ENCODE peak calls at places on chromosomes 3 and 15, in eight cellular contexts. N is fibroblast of pulmonary artery, U is tibial artery, E is uterus, P is upper lobe of right lung, S is fibroblast of lung, Q is GM12865, I is lung. A is an unnamed sample.

GRCh38 chr3:64541803-64542202 is 146.0 kb downstream of the ADAMTS9 start:
- DNase-seq in N (no peak), U (no peak), E (no peak), P (no peak), S (no peak), Q (no peak), I (no peak), A (no peak)

GRCh38 chr15:85289677-85290365 is 90.6 kb upstream of the AKAP13 start:
- DNase-seq in N (peak), U (peak), E (no peak), P (no peak), S (peak), Q (peak), I (peak), A (peak)

GRCh38 chr3:46200211-46200610 is 7.9 kb downstream of the CCR1 start:
- DNase-seq in N (no peak), U (no peak), E (no peak), P (no peak), S (no peak), Q (no peak), I (no peak), A (no peak)

GRCh38 chr15:79380755-79381499 is 51.2 kb upstream of the MINAR1 start:
- DNase-seq in N (peak), U (peak), E (peak), P (peak), S (peak), Q (peak), I (peak), A (peak)

GRCh38 chr3:155870945-155871745 is 695 bp downstream of the GMPS start:
- DNase-seq in N (no peak), U (peak), E (peak), P (peak), S (no peak), Q (peak), I (peak), A (peak)

GRCh38 chr3:23385327-23385726 is 182.2 kb downstream of the UBE2E2 start:
- DNase-seq in N (no peak), U (no peak), E (no peak), P (no peak), S (no peak), Q (no peak), I (no peak), A (no peak)

GRCh38 chr3:140298569-140299070 is 363.6 kb downstream of the CLSTN2 start:
- DNase-seq in N (no peak), U (no peak), E (no peak), P (no peak), S (no peak), Q (no peak), I (no peak), A (no peak)

GRCh38 chr15:92226020-92226612 is 167.6 kb upstream of the ST8SIA2 start:
- DNase-seq in N (peak), U (no peak), E (no peak), P (no peak), S (no peak), Q (peak), I (no peak), A (no peak)

GRCh38 chr3:97515076-97515475 is 249.5 kb upstream of the ARL6 start:
- DNase-seq in N (no peak), U (no peak), E (no peak), P (no peak), S (no peak), Q (no peak), I (no peak), A (no peak)

GRCh38 chr3:177377166-177377565 is 179.9 kb upstream of the TBL1XR1 start:
- DNase-seq in N (no peak), U (no peak), E (no peak), P (peak), S (no peak), Q (no peak), I (peak), A (no peak)

GRCh38 chr3:177378168-177378567 is 180.9 kb upstream of the TBL1XR1 start:
- DNase-seq in N (no peak), U (no peak), E (no peak), P (no peak), S (no peak), Q (peak), I (no peak), A (no peak)

GRCh38 chr3:177381070-177381469 is 183.8 kb upstream of the TBL1XR1 start:
- DNase-seq in N (no peak), U (no peak), E (no peak), P (no peak), S (no peak), Q (no peak), I (no peak), A (no peak)

GRCh38 chr3:177382944-177383343 is 185.7 kb upstream of the TBL1XR1 start:
- DNase-seq in N (no peak), U (no peak), E (no peak), P (no peak), S (no peak), Q (no peak), I (no peak), A (no peak)

GRCh38 chr3:177379045-177379444 is 181.8 kb upstream of the TBL1XR1 start:
- DNase-seq in N (no peak), U (no peak), E (no peak), P (no peak), S (no peak), Q (peak), I (no peak), A (no peak)
- TF ChIP-seq CTCF in N (no peak), U (no peak), E (no peak), P (no peak), S (no peak), Q (peak), I (no peak), A (no peak)

GRCh38 chr3:55485208-55485791 is 1.8 kb downstream of the WNT5A start:
- DNase-seq in N (peak), U (no peak), E (peak), P (peak), S (peak), Q (peak), I (peak), A (peak)
- H3K4me3 ChIP-seq in N (peak), U (peak), E (peak), P (peak), S (peak), Q (peak), I (peak), A (peak)

DNA sequence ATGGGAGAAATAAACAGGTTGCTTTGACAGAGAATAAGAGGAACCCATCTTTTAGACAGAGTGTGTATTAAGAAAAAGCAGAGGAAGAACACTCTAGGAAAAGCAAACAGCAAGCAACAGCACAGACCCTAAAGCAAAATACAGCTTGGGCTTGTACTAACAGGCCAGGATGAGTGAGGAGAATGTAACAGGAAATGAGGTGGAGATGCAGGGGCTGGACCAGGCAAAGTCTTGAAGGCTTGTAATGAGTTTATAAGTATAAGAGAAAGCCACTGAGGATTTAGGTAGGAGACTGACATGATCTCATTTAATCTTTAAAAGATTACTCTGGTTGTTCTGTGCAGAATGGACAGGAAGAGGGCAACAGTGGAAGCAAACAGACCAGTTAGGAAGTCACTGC is 4.9 kb downstream of the UBR1 start:
- DNase-seq in N (no peak), U (no peak), E (no peak), P (no peak), S (no peak), Q (no peak), I (no peak), A (no peak)
- TF ChIP-seq CTCF in N (no peak), U (no peak), E (no peak), P (no peak), S (no peak), Q (no peak), I (no peak), A (no peak)

GRCh38 chr3:152279474-152279873 is 10.7 kb downstream of the MBNL1 start:
- DNase-seq in N (no peak), U (no peak), E (no peak), P (no peak), S (no peak), Q (no peak), I (no peak), A (no peak)

GRCh38 chr3:152280539-152280938 is 11.8 kb downstream of the MBNL1 start:
- DNase-seq in N (no peak), U (no peak), E (no peak), P (no peak), S (no peak), Q (no peak), I (no peak), A (no peak)

GRCh38 chr3:152278674-152279427 is 10.1 kb downstream of the MBNL1 start:
- DNase-seq in N (no peak), U (no peak), E (no peak), P (no peak), S (no peak), Q (no peak), I (no peak), A (no peak)

GRCh38 chr3:152282813-152283212 is 14.1 kb downstream of the MBNL1 start:
- DNase-seq in N (no peak), U (no peak), E (no peak), P (no peak), S (no peak), Q (no peak), I (no peak), A (no peak)

GRCh38 chr3:152281032-152281713 is 12.4 kb downstream of the MBNL1 start:
- DNase-seq in N (peak), U (no peak), E (no peak), P (no peak), S (no peak), Q (peak), I (no peak), A (peak)
- H3K4me3 ChIP-seq in N (no peak), U (no peak), E (no peak), P (no peak), S (no peak), Q (peak), I (no peak), A (no peak)

GRCh38 chr3:58659051-58659675 is 7.4 kb downstream of the FAM3D start:
- DNase-seq in N (peak), U (peak), E (no peak), P (no peak), S (peak), Q (no peak), I (no peak), A (peak)
- TF ChIP-seq CTCF in N (peak), U (no peak), E (no peak), P (no peak), S (peak), Q (no peak), I (no peak), A (peak)

GRCh38 chr3:13013595-13013993 is 59.6 kb downstream of the IQSEC1 start:
- DNase-seq in N (no peak), U (no peak), E (no peak), P (no peak), S (no peak), Q (peak), I (no peak), A (no peak)

GRCh38 chr3:13014755-13015285 is 58.4 kb downstream of the IQSEC1 start:
- DNase-seq in N (no peak), U (no peak), E (no peak), P (no peak), S (no peak), Q (no peak), I (no peak), A (no peak)

GRCh38 chr3:13015286-13016082 is 57.7 kb downstream of the IQSEC1 start:
- DNase-seq in N (no peak), U (no peak), E (no peak), P (peak), S (no peak), Q (peak), I (peak), A (no peak)

GRCh38 chr3:13013151-13013561 is 60.1 kb downstream of the IQSEC1 start:
- DNase-seq in N (no peak), U (no peak), E (no peak), P (no peak), S (no peak), Q (peak), I (no peak), A (no peak)

GRCh38 chr3:13013994-13014754 is 59.1 kb downstream of the IQSEC1 start:
- DNase-seq in N (no peak), U (no peak), E (no peak), P (no peak), S (no peak), Q (peak), I (no peak), A (no peak)
- H3K4me3 ChIP-seq in N (no peak), U (no peak), E (no peak), P (peak), S (no peak), Q (peak), I (no peak), A (no peak)

GRCh38 chr3:189786479-189787064 is 155.4 kb downstream of the TP63 start:
- DNase-seq in N (no peak), U (no peak), E (no peak), P (no peak), S (no peak), Q (no peak), I (no peak), A (no peak)
- TF ChIP-seq CTCF in N (peak), U (no peak), E (no peak), P (no peak), S (no peak), Q (no peak), I (no peak), A (peak)

GRCh38 chr3:194486540-194487288 is at the start of gene ATP13A3:
- DNase-seq in N (peak), U (peak), E (peak), P (peak), S (peak), Q (peak), I (peak), A (peak)

GRCh38 chr3:194483850-194484249 is 3.0 kb downstream of the ATP13A3 start:
- DNase-seq in N (no peak), U (no peak), E (no peak), P (no peak), S (no peak), Q (no peak), I (no peak), A (no peak)

GRCh38 chr3:194485471-194485875 is 1.3 kb downstream of the ATP13A3 start:
- DNase-seq in N (peak), U (no peak), E (no peak), P (no peak), S (no peak), Q (no peak), I (no peak), A (peak)

GRCh38 chr3:194485876-194486539 is 794 bp downstream of the ATP13A3 start:
- DNase-seq in N (peak), U (peak), E (peak), P (peak), S (no peak), Q (peak), I (no peak), A (no peak)

GRCh38 chr3:194484614-194485013 is 2.2 kb downstream of the ATP13A3 start:
- DNase-seq in N (no peak), U (no peak), E (no peak), P (no peak), S (no peak), Q (no peak), I (peak), A (no peak)
- H3K4me3 ChIP-seq in N (peak), U (peak), E (no peak), P (peak), S (peak), Q (no peak), I (no peak), A (no peak)

DNA sequence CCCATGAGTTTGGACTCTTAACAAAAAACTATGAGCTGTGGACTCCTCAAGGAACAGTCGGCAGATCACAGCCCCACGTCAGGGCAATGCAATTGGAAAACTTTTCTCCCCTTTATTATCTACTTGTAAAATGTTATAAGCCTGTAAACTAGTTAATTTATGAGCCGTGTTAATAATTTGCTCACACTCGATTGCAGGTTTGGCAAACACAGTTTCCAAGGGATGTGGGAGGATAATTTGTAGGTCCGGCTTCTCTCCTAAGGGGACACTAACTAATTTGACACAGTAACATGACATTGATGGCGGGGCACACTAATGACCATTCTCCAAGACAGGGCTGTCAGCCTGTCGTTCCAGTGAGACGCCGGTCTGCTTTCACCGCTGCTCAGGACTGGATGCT is 222.2 kb downstream of the FOXP1 start:
- DNase-seq in N (no peak), U (no peak), E (no peak), P (no peak), S (no peak), Q (no peak), I (no peak), A (no peak)
- TF ChIP-seq CTCF in N (no peak), U (no peak), E (no peak), P (no peak), S (no peak), Q (no peak), I (no peak), A (no peak)

DNA sequence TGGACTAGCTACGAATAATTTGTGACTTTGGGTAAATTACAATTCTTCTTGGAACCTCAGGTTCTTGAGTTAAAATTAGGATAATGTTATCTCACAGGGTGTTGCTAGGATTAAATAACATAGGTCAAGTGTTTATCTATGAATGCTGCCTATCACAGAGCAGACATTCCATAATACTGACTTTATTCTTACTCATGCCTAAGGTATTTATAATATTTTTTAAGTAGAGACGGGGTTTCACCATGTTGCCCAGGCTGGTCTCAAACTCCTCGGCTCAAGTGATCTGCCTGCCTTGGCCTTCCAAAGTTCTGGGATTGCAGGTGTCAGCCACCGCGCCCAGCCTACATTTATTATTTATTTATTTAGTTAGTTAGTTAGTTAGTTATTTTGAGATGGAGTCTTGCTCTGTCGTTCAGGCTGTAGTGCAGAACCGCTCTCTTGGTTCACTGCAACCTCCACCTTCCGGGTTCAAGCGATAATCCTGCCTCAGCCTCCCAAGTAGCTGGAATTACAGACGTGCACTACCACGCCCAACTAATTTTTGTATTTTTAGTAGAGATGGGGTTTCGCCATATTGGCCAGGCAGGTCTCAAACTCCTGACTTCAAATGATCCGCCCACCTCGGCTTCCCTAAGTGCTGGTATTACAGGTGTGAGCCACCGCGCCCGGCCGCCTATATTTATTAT is 742 bp upstream of the ZNF106 start:
- DNase-seq in N (peak), U (no peak), E (no peak), P (no peak), S (peak), Q (no peak), I (peak), A (peak)
- H3K4me3 ChIP-seq in N (peak), U (peak), E (peak), P (peak), S (peak), Q (peak), I (no peak), A (peak)

A was measured in choroid plexus epithelial cell.